ENCODE peak calls at places on chromosomes 16 and 17, in six cellular contexts. One of them, this sample, is unnamed. For H3K4me1, the result is how much of the 10 kb centered on the place peaks cover.

GRCh38 chr17:66175892-66176291 is 16.0 kb downstream of the CEP112 start:
- DNase-seq in effector memory CD4-positive, alpha-beta T cell: no peak
- DNase-seq in lung: no peak
- DNase-seq in Peyer's patch: no peak
- DNase-seq in pancreas: no peak
- DNase-seq in thoracic aorta: no peak
- DNase-seq in this sample: no peak

GRCh38 chr16:65024649-65025243 is 97.1 kb downstream of the CDH11 start:
- DNase-seq in pancreas: no peak
- DNase-seq in lung: no peak
- DNase-seq in Peyer's patch: no peak
- DNase-seq in thoracic aorta: no peak
- DNase-seq in effector memory CD4-positive, alpha-beta T cell: no peak
- DNase-seq in this sample: no peak

GRCh38 chr17:27825459-27825858 is 25.1 kb upstream of the NOS2 start:
- DNase-seq in lung: no peak
- DNase-seq in pancreas: no peak
- DNase-seq in thoracic aorta: no peak
- DNase-seq in Peyer's patch: no peak
- DNase-seq in effector memory CD4-positive, alpha-beta T cell: no peak
- DNase-seq in this sample: no peak

GRCh38 chr16:61872778-61873119 is 163.5 kb downstream of the CDH8 start:
- DNase-seq in Peyer's patch: no peak
- DNase-seq in pancreas: no peak
- DNase-seq in lung: no peak
- DNase-seq in thoracic aorta: no peak
- DNase-seq in effector memory CD4-positive, alpha-beta T cell: no peak
- DNase-seq in this sample: no peak

GRCh38 chr17:8256691-8257090 is 7.6 kb downstream of the PFAS start:
- DNase-seq in thoracic aorta: no peak
- DNase-seq in pancreas: no peak
- DNase-seq in Peyer's patch: no peak
- DNase-seq in effector memory CD4-positive, alpha-beta T cell: no peak
- DNase-seq in lung: no peak
- DNase-seq in this sample: no peak

GRCh38 chr17:31067699-31068184 is 27.0 kb upstream of the NF1 start:
- DNase-seq in Peyer's patch: no peak
- DNase-seq in thoracic aorta: no peak
- DNase-seq in effector memory CD4-positive, alpha-beta T cell: no peak
- DNase-seq in lung: no peak
- DNase-seq in pancreas: no peak
- DNase-seq in this sample: no peak

GRCh38 chr16:79288046-79288445 is 312.5 kb downstream of the MAF start:
- DNase-seq in effector memory CD4-positive, alpha-beta T cell: no peak
- DNase-seq in Peyer's patch: no peak
- DNase-seq in pancreas: no peak
- DNase-seq in lung: no peak
- DNase-seq in thoracic aorta: no peak
- DNase-seq in this sample: no peak

GRCh38 chr17:43019418-43019817 is 2.8 kb downstream of the VAT1 start:
- DNase-seq in lung: no peak
- DNase-seq in effector memory CD4-positive, alpha-beta T cell: no peak
- DNase-seq in Peyer's patch: no peak
- DNase-seq in thoracic aorta: no peak
- DNase-seq in pancreas: no peak
- DNase-seq in this sample: no peak

GRCh38 chr17:56824503-56824902 is 9.2 kb downstream of the C17orf67 start:
- DNase-seq in thoracic aorta: no peak
- DNase-seq in lung: no peak
- DNase-seq in pancreas: no peak
- DNase-seq in effector memory CD4-positive, alpha-beta T cell: no peak
- DNase-seq in Peyer's patch: no peak
- DNase-seq in this sample: no peak

GRCh38 chr17:56821847-56822534 is 11.7 kb downstream of the C17orf67 start:
- DNase-seq in lung: no peak
- DNase-seq in pancreas: no peak
- DNase-seq in thoracic aorta: no peak
- DNase-seq in effector memory CD4-positive, alpha-beta T cell: no peak
- DNase-seq in Peyer's patch: no peak
- DNase-seq in this sample: no peak

GRCh38 chr17:56826611-56827414 is 6.9 kb downstream of the C17orf67 start:
- DNase-seq in thoracic aorta: no peak
- DNase-seq in Peyer's patch: no peak
- DNase-seq in pancreas: no peak
- DNase-seq in lung: no peak
- DNase-seq in effector memory CD4-positive, alpha-beta T cell: no peak
- DNase-seq in this sample: no peak

GRCh38 chr17:56822725-56823124 is 11.0 kb downstream of the C17orf67 start:
- DNase-seq in Peyer's patch: no peak
- DNase-seq in thoracic aorta: no peak
- DNase-seq in pancreas: no peak
- DNase-seq in effector memory CD4-positive, alpha-beta T cell: no peak
- DNase-seq in lung: no peak
- DNase-seq in this sample: no peak

GRCh38 chr17:56823848-56824247 is 9.9 kb downstream of the C17orf67 start:
- DNase-seq in effector memory CD4-positive, alpha-beta T cell: no peak
- DNase-seq in Peyer's patch: no peak
- DNase-seq in thoracic aorta: no peak
- DNase-seq in pancreas: no peak
- DNase-seq in lung: no peak
- DNase-seq in this sample: no peak
- H3K4me1 ChIP-seq in effector memory CD4-positive, alpha-beta T cell: under half
- H3K4me1 ChIP-seq in Peyer's patch: under half
- H3K4me1 ChIP-seq in thoracic aorta: under half
- H3K4me1 ChIP-seq in pancreas: under half
- H3K4me1 ChIP-seq in lung: under half
- H3K4me1 ChIP-seq in this sample: under half

GRCh38 chr17:38888842-38889241 is 19.0 kb downstream of the LASP1 start:
- DNase-seq in effector memory CD4-positive, alpha-beta T cell: no peak
- DNase-seq in thoracic aorta: no peak
- DNase-seq in lung: no peak
- DNase-seq in pancreas: no peak
- DNase-seq in Peyer's patch: no peak
- DNase-seq in this sample: no peak

GRCh38 chr17:38892083-38892482 is 22.2 kb downstream of the LASP1 start:
- DNase-seq in Peyer's patch: no peak
- DNase-seq in effector memory CD4-positive, alpha-beta T cell: no peak
- DNase-seq in pancreas: no peak
- DNase-seq in lung: no peak
- DNase-seq in thoracic aorta: no peak
- DNase-seq in this sample: no peak

GRCh38 chr17:38889745-38890409 is 20.0 kb downstream of the LASP1 start:
- DNase-seq in thoracic aorta: no peak
- DNase-seq in lung: no peak
- DNase-seq in effector memory CD4-positive, alpha-beta T cell: no peak
- DNase-seq in Peyer's patch: no peak
- DNase-seq in pancreas: no peak
- DNase-seq in this sample: no peak

GRCh38 chr17:38891441-38891840 is 21.6 kb downstream of the LASP1 start:
- DNase-seq in thoracic aorta: no peak
- DNase-seq in pancreas: no peak
- DNase-seq in lung: no peak
- DNase-seq in Peyer's patch: no peak
- DNase-seq in effector memory CD4-positive, alpha-beta T cell: no peak
- DNase-seq in this sample: no peak

GRCh38 chr17:38890410-38890746 is 20.5 kb downstream of the LASP1 start:
- DNase-seq in thoracic aorta: no peak
- DNase-seq in effector memory CD4-positive, alpha-beta T cell: no peak
- DNase-seq in Peyer's patch: no peak
- DNase-seq in lung: no peak
- DNase-seq in pancreas: no peak
- DNase-seq in this sample: no peak
- H3K4me1 ChIP-seq in thoracic aorta: under half
- H3K4me1 ChIP-seq in effector memory CD4-positive, alpha-beta T cell: half or more
- H3K4me1 ChIP-seq in Peyer's patch: under half
- H3K4me1 ChIP-seq in lung: under half
- H3K4me1 ChIP-seq in pancreas: under half
- H3K4me1 ChIP-seq in this sample: under half

GRCh38 chr17:75633484-75634375 is 496 bp downstream of the SMIM5 start:
- DNase-seq in pancreas: peak
- DNase-seq in Peyer's patch: peak
- DNase-seq in effector memory CD4-positive, alpha-beta T cell: no peak
- DNase-seq in lung: peak
- DNase-seq in thoracic aorta: peak
- DNase-seq in this sample: peak
- H3K4me1 ChIP-seq in pancreas: under half
- H3K4me1 ChIP-seq in Peyer's patch: under half
- H3K4me1 ChIP-seq in effector memory CD4-positive, alpha-beta T cell: under half
- H3K4me1 ChIP-seq in lung: under half
- H3K4me1 ChIP-seq in thoracic aorta: under half
- H3K4me1 ChIP-seq in this sample: under half

DNA sequence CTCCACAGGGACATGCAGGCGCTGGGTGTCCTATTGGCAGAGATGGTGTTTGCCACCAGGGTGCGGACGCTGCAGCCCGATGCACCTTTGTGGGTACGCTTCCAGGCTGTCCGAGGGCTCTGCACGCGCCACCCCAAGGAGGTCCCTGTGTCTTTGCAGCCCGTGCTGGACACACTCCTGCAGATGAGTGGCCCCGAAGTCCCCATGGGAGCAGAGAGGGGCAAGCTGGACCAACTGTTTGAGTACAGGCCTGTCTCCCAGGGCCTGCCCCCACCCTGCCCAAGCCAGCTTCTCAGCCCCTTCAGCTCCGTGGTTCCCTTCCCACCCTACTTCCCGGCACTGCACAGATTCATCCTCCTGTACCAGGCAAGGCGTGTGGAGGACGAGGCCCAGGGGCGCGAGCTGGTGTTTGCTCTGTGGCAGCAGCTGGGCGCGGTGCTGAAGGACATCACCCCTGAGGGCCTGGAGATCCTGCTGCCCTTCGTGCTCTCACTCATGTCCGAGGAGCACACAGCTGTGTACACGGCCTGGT is 2.8 kb downstream of the WDR81 start:
- DNase-seq in Peyer's patch: no peak
- DNase-seq in pancreas: peak
- DNase-seq in effector memory CD4-positive, alpha-beta T cell: no peak
- DNase-seq in thoracic aorta: no peak
- DNase-seq in lung: no peak
- DNase-seq in this sample: no peak
- H3K4me1 ChIP-seq in Peyer's patch: under half
- H3K4me1 ChIP-seq in pancreas: under half
- H3K4me1 ChIP-seq in effector memory CD4-positive, alpha-beta T cell: under half
- H3K4me1 ChIP-seq in thoracic aorta: under half
- H3K4me1 ChIP-seq in lung: under half
- H3K4me1 ChIP-seq in this sample: under half

GRCh38 chr17:78759969-78760352 is 22.1 kb downstream of the CYTH1 start:
- DNase-seq in lung: no peak
- DNase-seq in effector memory CD4-positive, alpha-beta T cell: no peak
- DNase-seq in Peyer's patch: peak
- DNase-seq in thoracic aorta: no peak
- DNase-seq in pancreas: no peak
- DNase-seq in this sample: no peak
- H3K4me1 ChIP-seq in lung: under half
- H3K4me1 ChIP-seq in effector memory CD4-positive, alpha-beta T cell: half or more
- H3K4me1 ChIP-seq in Peyer's patch: under half
- H3K4me1 ChIP-seq in thoracic aorta: under half
- H3K4me1 ChIP-seq in pancreas: under half
- H3K4me1 ChIP-seq in this sample: under half

GRCh38 chr16:69111831-69112230 is 6.4 kb downstream of the HAS3 start:
- DNase-seq in Peyer's patch: no peak
- DNase-seq in lung: no peak
- DNase-seq in effector memory CD4-positive, alpha-beta T cell: no peak
- DNase-seq in pancreas: no peak
- DNase-seq in thoracic aorta: no peak
- DNase-seq in this sample: no peak
- H3K4me1 ChIP-seq in Peyer's patch: under half
- H3K4me1 ChIP-seq in lung: under half
- H3K4me1 ChIP-seq in effector memory CD4-positive, alpha-beta T cell: under half
- H3K4me1 ChIP-seq in pancreas: under half
- H3K4me1 ChIP-seq in thoracic aorta: under half
- H3K4me1 ChIP-seq in this sample: under half

GRCh38 chr16:81547919-81548216 is 103.3 kb downstream of the CMIP start:
- DNase-seq in effector memory CD4-positive, alpha-beta T cell: no peak
- DNase-seq in Peyer's patch: no peak
- DNase-seq in thoracic aorta: no peak
- DNase-seq in lung: no peak
- DNase-seq in pancreas: no peak
- DNase-seq in this sample: no peak

GRCh38 chr16:81550412-81550768 is 105.8 kb downstream of the CMIP start:
- DNase-seq in lung: no peak
- DNase-seq in thoracic aorta: no peak
- DNase-seq in pancreas: no peak
- DNase-seq in effector memory CD4-positive, alpha-beta T cell: no peak
- DNase-seq in Peyer's patch: no peak
- DNase-seq in this sample: no peak

GRCh38 chr16:81549547-81550411 is 105.2 kb downstream of the CMIP start:
- DNase-seq in pancreas: no peak
- DNase-seq in effector memory CD4-positive, alpha-beta T cell: no peak
- DNase-seq in lung: no peak
- DNase-seq in thoracic aorta: no peak
- DNase-seq in Peyer's patch: no peak
- DNase-seq in this sample: no peak

GRCh38 chr16:81548551-81548900 is 103.9 kb downstream of the CMIP start:
- DNase-seq in effector memory CD4-positive, alpha-beta T cell: no peak
- DNase-seq in thoracic aorta: no peak
- DNase-seq in Peyer's patch: no peak
- DNase-seq in lung: no peak
- DNase-seq in pancreas: no peak
- DNase-seq in this sample: no peak

GRCh38 chr16:81548901-81549546 is 104.4 kb downstream of the CMIP start:
- DNase-seq in Peyer's patch: no peak
- DNase-seq in lung: no peak
- DNase-seq in thoracic aorta: no peak
- DNase-seq in effector memory CD4-positive, alpha-beta T cell: no peak
- DNase-seq in pancreas: no peak
- DNase-seq in this sample: no peak
- H3K4me1 ChIP-seq in Peyer's patch: under half
- H3K4me1 ChIP-seq in lung: under half
- H3K4me1 ChIP-seq in thoracic aorta: under half
- H3K4me1 ChIP-seq in effector memory CD4-positive, alpha-beta T cell: under half
- H3K4me1 ChIP-seq in pancreas: under half
- H3K4me1 ChIP-seq in this sample: under half